ENCODE peak calls at places on chromosomes 13 and 19, in six cellular contexts. I is psoas muscle, N is foreskin fibroblast, G is cardiac fibroblast, D is colonic mucosa, A is adrenal gland. V is an unnamed sample.

GRCh38 chr13:51811046-51811445 is 7.1 kb upstream of the DHRS12 start:
- DNase-seq in I (no peak), N (no peak), G (no peak), D (no peak), A (no peak), V (no peak)

GRCh38 chr19:28667348-28667977 is 545.5 kb downstream of the UQCRFS1 start:
- DNase-seq in I (no peak), N (no peak), G (no peak), D (no peak), A (no peak), V (no peak)

GRCh38 chr19:51015691-51016267 is 3.7 kb downstream of the KLK10 start:
- DNase-seq in I (no peak), N (no peak), G (no peak), D (no peak), A (no peak), V (no peak)

GRCh38 chr19:31819837-31820236 is 470.6 kb upstream of the TSHZ3 start:
- DNase-seq in I (no peak), N (no peak), G (no peak), D (no peak), A (no peak), V (no peak)

GRCh38 chr19:458091-459042 is 2.5 kb downstream of the SHC2 start:
- DNase-seq in I (no peak), N (no peak), G (no peak), D (no peak), A (no peak), V (no peak)

GRCh38 chr19:36489920-36490415 is 607 bp upstream of the ZNF566 start:
- DNase-seq in I (peak), N (peak), G (peak), D (peak), A (peak), V (peak)

GRCh38 chr13:110643324-110643723 is 28.0 kb downstream of the NAXD start:
- DNase-seq in I (no peak), N (no peak), G (no peak), D (no peak), A (peak), V (no peak)

GRCh38 chr19:46716013-46716671 is 772 bp downstream of the PRKD2 start:
- DNase-seq in I (no peak), N (peak), G (no peak), D (peak), A (no peak), V (no peak)

GRCh38 chr13:98586400-98587144 is 9.7 kb upstream of the STK24 start:
- DNase-seq in I (no peak), N (no peak), G (no peak), D (no peak), A (no peak), V (no peak)

GRCh38 chr13:70630247-70630646 is 522.0 kb upstream of the KLHL1 start:
- DNase-seq in I (no peak), N (no peak), G (no peak), D (no peak), A (no peak), V (no peak)

GRCh38 chr13:80009760-80010159 is 331.2 kb downstream of the SPRY2 start:
- DNase-seq in I (no peak), N (no peak), G (no peak), D (no peak), A (no peak), V (no peak)

GRCh38 chr13:109610517-109610916 is 175.9 kb downstream of the IRS2 start:
- DNase-seq in I (peak), N (no peak), G (peak), D (peak), A (peak), V (no peak)

GRCh38 chr13:75798353-75799245 is 162.5 kb downstream of the LMO7 start:
- DNase-seq in I (no peak), N (peak), G (peak), D (peak), A (no peak), V (no peak)

GRCh38 chr13:97474581-97474980 is 40.6 kb downstream of the RAP2A start:
- DNase-seq in I (no peak), N (peak), G (no peak), D (no peak), A (no peak), V (no peak)

GRCh38 chr19:19451429-19452240 is 46.2 kb downstream of the GATAD2A start:
- DNase-seq in I (no peak), N (no peak), G (no peak), D (no peak), A (no peak), V (no peak)

GRCh38 chr13:22091222-22091970 is 420.5 kb downstream of the FGF9 start:
- DNase-seq in I (no peak), N (no peak), G (no peak), D (no peak), A (no peak), V (no peak)

GRCh38 chr19:12840091-12841079 is 2.1 kb downstream of the MAST1 start:
- DNase-seq in I (peak), N (peak), G (peak), D (peak), A (peak), V (peak)

GRCh38 chr13:64749301-64749700 is 2480.8 kb downstream of the PCDH9 start:
- DNase-seq in I (no peak), N (no peak), G (no peak), D (no peak), A (no peak), V (no peak)

GRCh38 chr13:19596960-19597361 is 35.6 kb upstream of the TPTE2 start:
- DNase-seq in I (no peak), N (peak), G (peak), D (no peak), A (no peak), V (no peak)

GRCh38 chr19:19064811-19065745 is 1.3 kb downstream of the SLC25A42 start:
- DNase-seq in I (no peak), N (peak), G (no peak), D (peak), A (no peak), V (no peak)

GRCh38 chr13:40189885-40190655 is 476.4 kb downstream of the FOXO1 start:
- DNase-seq in I (no peak), N (peak), G (no peak), D (no peak), A (no peak), V (no peak)

GRCh38 chr19:35030257-35031071 is at the start of gene SCN1B:
- DNase-seq in I (peak), N (peak), G (peak), D (no peak), A (peak), V (no peak)

GRCh38 chr19:15042003-15042402 is 7.3 kb upstream of the CASP14 start:
- DNase-seq in I (no peak), N (no peak), G (no peak), D (no peak), A (no peak), V (no peak)

GRCh38 chr13:27476943-27477681 is 26.7 kb upstream of the MTIF3 start:
- DNase-seq in I (no peak), N (peak), G (peak), D (no peak), A (no peak), V (no peak)

GRCh38 chr13:105491345-105491744 is 1044.1 kb downstream of the EFNB2 start:
- DNase-seq in I (no peak), N (no peak), G (no peak), D (no peak), A (no peak), V (no peak)

GRCh38 chr19:35738887-35739229 is 3.4 kb downstream of the IGFLR1 start:
- DNase-seq in I (no peak), N (no peak), G (no peak), D (no peak), A (no peak), V (no peak)

GRCh38 chr13:67366533-67366932 is 136.4 kb upstream of the PCDH9 start:
- DNase-seq in I (no peak), N (peak), G (peak), D (no peak), A (no peak), V (no peak)

GRCh38 chr19:35793381-35794165 is 18.2 kb downstream of the ARHGAP33 start:
- DNase-seq in I (no peak), N (peak), G (peak), D (no peak), A (no peak), V (no peak)

GRCh38 chr13:114043421-114044053 is 69.7 kb upstream of the C13orf46 start:
- DNase-seq in I (peak), N (peak), G (peak), D (no peak), A (peak), V (peak)

GRCh38 chr19:16506961-16507360 is 10.8 kb downstream of the C19orf44 start:
- DNase-seq in I (no peak), N (no peak), G (no peak), D (no peak), A (no peak), V (no peak)

GRCh38 chr13:21435231-21435630 is 23.9 kb downstream of the ZDHHC20 start:
- DNase-seq in I (no peak), N (no peak), G (no peak), D (no peak), A (no peak), V (no peak)

GRCh38 chr19:35346193-35347052 is 1.3 kb upstream of the FFAR1 start:
- DNase-seq in I (no peak), N (no peak), G (no peak), D (peak), A (no peak), V (no peak)

GRCh38 chr13:94329277-94329676 is 150.2 kb downstream of the DCT start:
- DNase-seq in I (no peak), N (peak), G (peak), D (no peak), A (no peak), V (no peak)

GRCh38 chr19:30447276-30447870 is 75.2 kb downstream of the ZNF536 start:
- DNase-seq in I (no peak), N (peak), G (no peak), D (no peak), A (no peak), V (no peak)

GRCh38 chr13:44903596-44903995 is 85.7 kb downstream of the NUFIP1 start:
- DNase-seq in I (peak), N (peak), G (peak), D (peak), A (peak), V (no peak)

GRCh38 chr19:13181747-13182388 is 31.7 kb downstream of the IER2 start:
- DNase-seq in I (peak), N (peak), G (peak), D (peak), A (peak), V (peak)

GRCh38 chr13:49354719-49355118 is 89.1 kb downstream of the CAB39L start:
- DNase-seq in I (no peak), N (peak), G (peak), D (no peak), A (no peak), V (no peak)

GRCh38 chr13:18212873-18213272 is 968.8 kb downstream of the TUBA3C start:
- DNase-seq in I (no peak), N (peak), G (peak), D (no peak), A (no peak), V (no peak)

DNA sequence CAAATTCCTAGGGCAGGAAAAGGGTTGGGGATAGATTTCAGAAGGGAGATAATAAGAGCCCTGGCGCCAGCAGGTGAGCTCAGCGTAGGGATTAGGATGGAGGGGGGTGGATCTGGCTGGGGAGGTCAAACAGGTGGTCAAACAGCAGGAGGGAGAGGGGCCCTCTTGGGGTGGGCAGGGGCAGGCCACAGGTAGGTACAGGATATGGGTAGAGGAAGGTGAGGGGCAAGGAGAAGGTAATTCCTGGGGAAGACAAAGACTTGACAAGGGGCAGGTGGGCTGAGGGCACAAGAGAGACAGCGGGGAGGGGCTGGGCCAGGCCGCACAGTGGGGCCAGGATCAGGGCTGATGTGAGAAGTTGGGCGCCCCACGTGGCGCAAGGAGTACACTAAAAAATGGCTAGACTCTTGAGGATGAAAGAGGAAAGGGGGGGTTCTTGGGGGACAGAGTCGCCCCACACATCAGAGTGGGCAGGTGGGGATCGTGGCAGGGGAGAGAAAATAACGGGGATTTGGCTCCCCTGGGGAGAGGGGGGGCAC is 713 bp downstream of the KRI1 start:
- DNase-seq in I (peak), N (peak), G (peak), D (peak), A (peak), V (no peak)
- TF ChIP-seq CTCF in I (no peak), N (peak), G (peak), D (no peak), A (no peak), V (peak)

GRCh38 chr19:55227241-55228014 is 1.1 kb downstream of the TMEM86B start:
- DNase-seq in I (peak), N (no peak), G (no peak), D (no peak), A (no peak), V (no peak)

GRCh38 chr19:55226788-55227187 is 1.8 kb downstream of the TMEM86B start:
- DNase-seq in I (peak), N (no peak), G (no peak), D (no peak), A (no peak), V (no peak)

GRCh38 chr19:55228015-55228391 is 560 bp downstream of the TMEM86B start:
- DNase-seq in I (no peak), N (peak), G (no peak), D (no peak), A (no peak), V (no peak)

GRCh38 chr19:55225415-55225958 is 3.1 kb downstream of the TMEM86B start:
- DNase-seq in I (no peak), N (no peak), G (no peak), D (no peak), A (no peak), V (no peak)

DNA sequence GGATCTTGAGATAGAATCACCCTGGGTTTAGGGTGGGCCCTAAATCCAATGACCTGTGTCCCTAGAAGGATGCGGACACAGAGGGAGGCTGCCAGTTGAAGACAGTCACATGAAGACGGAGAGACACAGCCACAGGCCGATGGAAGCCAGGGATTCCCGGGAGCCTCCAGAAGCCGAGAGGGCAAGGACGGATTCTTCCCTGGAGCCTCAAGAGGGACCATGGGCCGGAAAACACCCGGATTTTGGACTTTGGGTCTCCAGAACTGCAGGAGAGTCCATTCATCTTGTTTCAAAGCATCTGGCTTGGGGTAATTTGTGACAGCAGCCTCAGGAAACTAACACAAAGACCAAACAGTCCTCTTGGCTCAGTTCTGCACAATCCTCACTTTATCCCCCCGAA is 2.3 kb downstream of the TMEM86B start:
- DNase-seq in I (no peak), N (no peak), G (no peak), D (no peak), A (no peak), V (no peak)
- H3K4me3 ChIP-seq in I (no peak), N (no peak), G (no peak), D (no peak), A (no peak), V (no peak)

GRCh38 chr19:33174186-33174585 is 19.9 kb upstream of the LRP3 start:
- DNase-seq in I (peak), N (no peak), G (no peak), D (no peak), A (no peak), V (no peak)

GRCh38 chr19:33175886-33176669 is 18.1 kb upstream of the LRP3 start:
- DNase-seq in I (peak), N (peak), G (no peak), D (no peak), A (no peak), V (no peak)

GRCh38 chr19:33176670-33177416 is 17.3 kb upstream of the LRP3 start:
- DNase-seq in I (peak), N (peak), G (peak), D (peak), A (peak), V (peak)

GRCh38 chr19:33175156-33175782 is 18.9 kb upstream of the LRP3 start:
- DNase-seq in I (peak), N (no peak), G (no peak), D (no peak), A (no peak), V (no peak)

GRCh38 chr19:33177417-33177976 is 16.6 kb upstream of the LRP3 start:
- DNase-seq in I (no peak), N (no peak), G (no peak), D (no peak), A (peak), V (no peak)
- TF ChIP-seq CTCF in I (peak), N (peak), G (peak), D (peak), A (peak), V (peak)

GRCh38 chr19:17796013-17796837 is 1.3 kb downstream of the B3GNT3 start:
- DNase-seq in I (no peak), N (no peak), G (no peak), D (peak), A (no peak), V (no peak)

GRCh38 chr19:17794412-17794730 is 567 bp upstream of the B3GNT3 start:
- DNase-seq in I (no peak), N (no peak), G (no peak), D (no peak), A (no peak), V (no peak)

GRCh38 chr19:17796838-17797168 is 1.9 kb downstream of the B3GNT3 start:
- DNase-seq in I (no peak), N (no peak), G (no peak), D (no peak), A (no peak), V (no peak)

GRCh38 chr19:17795495-17795856 is 538 bp downstream of the B3GNT3 start:
- DNase-seq in I (no peak), N (no peak), G (no peak), D (peak), A (no peak), V (no peak)

GRCh38 chr19:17794731-17795494 is at the start of gene B3GNT3:
- DNase-seq in I (no peak), N (peak), G (peak), D (peak), A (peak), V (no peak)
- H3K4me3 ChIP-seq in I (no peak), N (no peak), G (no peak), D (peak), A (no peak), V (no peak)

GRCh38 chr13:23578411-23579071 is 8.3 kb downstream of the TNFRSF19 start:
- DNase-seq in I (peak), N (peak), G (peak), D (peak), A (peak), V (no peak)
- TF ChIP-seq CTCF in I (peak), N (peak), G (peak), D (peak), A (peak), V (peak)

GRCh38 chr13:101452519-101453485 is at the start of gene ITGBL1:
- DNase-seq in I (peak), N (peak), G (peak), D (no peak), A (no peak), V (no peak)
- H3K4me3 ChIP-seq in I (peak), N (peak), G (peak), D (peak), A (no peak), V (peak)

V was measured in LNCaP clone FGC.